ENCODE peak calls at places on chromosome 10, in nine cellular contexts. D is EL; B is ELF-1; Z is cardiac fibroblast; Y is midbrain; F is AG04449; P is stimulated activated naive B cell treated with anti-CD40 and anti-IgM and Interleukin-4, amounts not matched to agents 10 μg/mL and 1 μg/mL and 100 μg/mL, for 72 hours; U is stimulated activated CD4-positive, alpha-beta T cell treated with anti-CD3 and anti-CD28 coated beads, Interleukin-2, amount 100 ng/mL, for 48 hours; Q is stimulated activated naive CD8-positive, alpha-beta T cell treated with anti-CD3 and anti-CD28 coated beads, Interleukin-15, Interleukin-2, amounts not matched to agents 100 U/mL and 50 U/mL, for 24 hours. V is an unnamed sample.

GRCh38 chr10:29636178-29636577 is 1.4 kb upstream of the SVIL start:
- DNase-seq in Q (no peak), F (no peak), Y (no peak), P (no peak), D (no peak), B (no peak), U (no peak), Z (peak), V (no peak)

GRCh38 chr10:47325303-47326291 is 3.3 kb downstream of the GDF2 start:
- DNase-seq in F (no peak), P (no peak), Q (no peak), U (no peak), D (no peak), Z (no peak), B (no peak), Y (no peak), V (no peak)

GRCh38 chr10:28930520-28931495 is 253.5 kb downstream of the BAMBI start:
- DNase-seq in B (no peak), U (no peak), Z (no peak), F (no peak), Q (no peak), D (no peak), P (no peak), Y (no peak), V (no peak)

GRCh38 chr10:119281581-119282071 is 74.3 kb downstream of the GRK5 start:
- DNase-seq in D (peak), Y (peak), P (no peak), U (no peak), Z (peak), F (no peak), B (no peak), Q (no peak), V (peak)

GRCh38 chr10:91190388-91190870 is 30.0 kb upstream of the PCGF5 start:
- DNase-seq in Y (no peak), F (peak), Q (no peak), U (no peak), Z (peak), P (no peak), D (peak), B (no peak), V (no peak)

GRCh38 chr10:104322416-104322782 is 15.9 kb downstream of the ITPRIP start:
- DNase-seq in F (no peak), Z (no peak), U (no peak), P (no peak), B (no peak), Q (no peak), Y (no peak), D (no peak), V (no peak)

GRCh38 chr10:50937230-50937907 is 51.9 kb upstream of the A1CF start:
- DNase-seq in Q (no peak), F (no peak), Z (peak), Y (no peak), U (no peak), D (peak), P (no peak), B (no peak), V (no peak)

GRCh38 chr10:122126763-122127659 is 138.0 kb downstream of the TACC2 start:
- DNase-seq in Y (no peak), D (peak), Z (peak), F (peak), U (no peak), Q (no peak), B (peak), P (no peak), V (no peak)

GRCh38 chr10:11213156-11213555 is 195.5 kb downstream of the CELF2 start:
- DNase-seq in D (no peak), P (no peak), Z (no peak), Y (no peak), Q (no peak), U (no peak), B (no peak), F (no peak), V (no peak)

GRCh38 chr10:130817046-130817624 is 494.4 kb downstream of the TCERG1L start:
- DNase-seq in F (no peak), P (no peak), B (no peak), Q (no peak), Z (no peak), Y (peak), U (no peak), D (no peak), V (no peak)

GRCh38 chr10:132449826-132450211 is 52.8 kb downstream of the PWWP2B start:
- DNase-seq in B (no peak), Y (no peak), U (no peak), Z (no peak), Q (no peak), P (no peak), F (no peak), D (no peak), V (no peak)

GRCh38 chr10:73244866-73245477 is 2.1 kb downstream of the DNAJC9 start:
- DNase-seq in P (no peak), D (no peak), Z (peak), B (peak), Y (no peak), U (no peak), F (no peak), Q (no peak), V (no peak)

V was measured in nucleus accumbens.